ENCODE peak calls at places on chromosomes 7 and 10, in five cellular contexts. L, H, K, D and E are unnamed samples.

GRCh38 chr10:104608076-104608828 is 32.8 kb upstream of the SORCS3 start:
- DNase-seq in L (no peak), H (no peak), K (no peak), D (no peak), E (no peak)

GRCh38 chr7:34734786-34735185 is 76.8 kb downstream of the NPSR1 start:
- DNase-seq in L (no peak), H (no peak), K (no peak), D (no peak), E (no peak)

GRCh38 chr10:132391372-132392020 is 5.5 kb upstream of the PWWP2B start:
- DNase-seq in L (no peak), H (no peak), K (no peak), D (no peak), E (no peak)

GRCh38 chr7:28245108-28245868 is 64.7 kb upstream of the JAZF1 start:
- DNase-seq in L (no peak), H (no peak), K (no peak), D (peak; percentile 30), E (no peak)

GRCh38 chr7:44195901-44196300 is 4.9 kb upstream of the YKT6 start:
- DNase-seq in L (no peak), H (no peak), K (no peak), D (peak; percentile 33), E (peak; percentile 89)

GRCh38 chr10:72063703-72064391 is 24.5 kb downstream of the SPOCK2 start:
- DNase-seq in L (no peak), H (no peak), K (no peak), D (peak; percentile 11), E (no peak)

GRCh38 chr10:14296081-14296709 is 34.5 kb downstream of the FRMD4A start:
- DNase-seq in L (no peak), H (no peak), K (no peak), D (no peak), E (no peak)

GRCh38 chr7:39709768-39710291 is 86.5 kb downstream of the RALA start:
- DNase-seq in L (no peak), H (no peak), K (no peak), D (peak; percentile 88), E (peak; percentile 63)

GRCh38 chr10:126373137-126373536 is 15.1 kb downstream of the ADAM12 start:
- DNase-seq in L (no peak), H (no peak), K (no peak), D (no peak), E (peak; percentile 98)

GRCh38 chr10:6669269-6669859 is 89.3 kb upstream of the PRKCQ start:
- DNase-seq in L (no peak), H (no peak), K (no peak), D (peak; percentile 73), E (peak; percentile 35)

GRCh38 chr10:31836569-31837406 is 91.8 kb downstream of the ARHGAP12 start:
- DNase-seq in L (no peak), H (no peak), K (no peak), D (peak; percentile 57), E (peak; percentile 38)

GRCh38 chr10:121041906-121042305 is 190.7 kb downstream of the WDR11 start:
- DNase-seq in L (no peak), H (no peak), K (no peak), D (no peak), E (no peak)

GRCh38 chr10:129964611-129965417 is 740 bp upstream of the EBF3 start:
- DNase-seq in L (no peak), H (no peak), K (no peak), D (no peak), E (no peak)

GRCh38 chr7:44566680-44567079 is 7.0 kb downstream of the DDX56 start:
- DNase-seq in L (no peak), H (no peak), K (no peak), D (no peak), E (no peak)